ENCODE peak calls at places on chromosome 4, in seven cellular contexts. G is AG04450, J is ELR, B is DND-41, K is NCI-H1092, Z is fibroblast of the conjunctiva, E is lower leg skin. R is an unnamed sample.

GRCh38 chr4:186078977-186079697 is 10.2 kb downstream of the TLR3 start:
- DNase-seq in G (no peak), J (no peak), B (no peak), K (no peak), Z (no peak), E (no peak), R (no peak)

GRCh38 chr4:137700751-137701150 is 168.5 kb upstream of the PCDH18 start:
- DNase-seq in G (no peak), J (no peak), B (no peak), K (no peak), Z (no peak), E (no peak), R (no peak)

GRCh38 chr4:23373269-23373668 is 516.6 kb downstream of the PPARGC1A start:
- DNase-seq in G (no peak), J (peak), B (no peak), K (no peak), Z (no peak), E (no peak), R (no peak)

GRCh38 chr4:48908687-48909086 is 2.1 kb upstream of the OCIAD2 start:
- DNase-seq in G (no peak), J (no peak), B (no peak), K (no peak), Z (no peak), E (no peak), R (no peak)

GRCh38 chr4:136643416-136643815 is 888.9 kb downstream of the PCDH18 start:
- DNase-seq in G (no peak), J (peak), B (no peak), K (no peak), Z (no peak), E (no peak), R (no peak)

GRCh38 chr4:129901205-129901604 is 805.3 kb downstream of the C4orf33 start:
- DNase-seq in G (no peak), J (no peak), B (no peak), K (no peak), Z (no peak), E (no peak), R (no peak)

GRCh38 chr4:4417886-4418285 is 31.0 kb downstream of the NSG1 start:
- DNase-seq in G (no peak), J (no peak), B (peak), K (no peak), Z (no peak), E (no peak), R (no peak)

GRCh38 chr4:101599620-101600019 is 190.9 kb upstream of the BANK1 start:
- DNase-seq in G (no peak), J (peak), B (no peak), K (no peak), Z (peak), E (no peak), R (no peak)

GRCh38 chr4:131248314-131248713 is 1900.8 kb upstream of the PCDH10 start:
- DNase-seq in G (no peak), J (no peak), B (no peak), K (no peak), Z (no peak), E (no peak), R (no peak)

R was measured in HFF-Myc.